ENCODE peak calls at places on chromosomes 4 and X, in six cellular contexts. K is IMR-90, U is HepG2, V is K562, H is GM12878, O is A549. A is an unnamed sample.

GRCh38 chrX:48466696-48467095 is 3.4 kb downstream of the SLC38A5 start:
- DNase-seq in K (no peak), U (no peak), V (peak), H (no peak), O (no peak), A (no peak)

GRCh38 chr4:40423735-40424134 is 88.6 kb downstream of the CHRNA9 start:
- DNase-seq in K (peak), U (no peak), V (no peak), H (no peak), O (no peak), A (no peak)

GRCh38 chr4:20426028-20426427 is 174.3 kb downstream of the SLIT2 start:
- DNase-seq in K (no peak), U (no peak), V (no peak), H (no peak), O (no peak), A (no peak)

GRCh38 chrX:102085706-102086105 is 39.8 kb upstream of the TCEAL2 start:
- DNase-seq in K (no peak), U (no peak), V (no peak), H (no peak), O (no peak), A (no peak)

GRCh38 chr4:75612306-75612705 is 18.0 kb downstream of the CDKL2 start:
- DNase-seq in K (no peak), U (no peak), V (no peak), H (no peak), O (no peak), A (no peak)

GRCh38 chr4:7973545-7973981 is 33.9 kb upstream of the AFAP1 start:
- DNase-seq in K (peak), U (no peak), V (no peak), H (no peak), O (no peak), A (no peak)

GRCh38 chrX:13690836-13691235 is 1.9 kb downstream of the RAB9A start:
- DNase-seq in K (no peak), U (no peak), V (no peak), H (no peak), O (no peak), A (no peak)

GRCh38 chrX:93580634-93581033 is 92.7 kb downstream of the NAP1L3 start:
- DNase-seq in K (no peak), U (no peak), V (no peak), H (no peak), O (no peak), A (no peak)

GRCh38 chr4:99868126-99868596 is 26.1 kb downstream of the LAMTOR3 start:
- DNase-seq in K (peak), U (no peak), V (no peak), H (no peak), O (no peak), A (no peak)

GRCh38 chrX:123731258-123731986 is 1.4 kb downstream of the THOC2 start:
- DNase-seq in K (peak), U (no peak), V (peak), H (no peak), O (peak), A (peak)

GRCh38 chr4:95129708-95130343 is 372.1 kb downstream of the BMPR1B start:
- DNase-seq in K (peak), U (no peak), V (peak), H (no peak), O (peak), A (peak)

GRCh38 chr4:183403486-183403885 is 41.0 kb upstream of the CDKN2AIP start:
- DNase-seq in K (no peak), U (no peak), V (no peak), H (no peak), O (no peak), A (no peak)

GRCh38 chr4:25783943-25784342 is 78.8 kb downstream of the SEL1L3 start:
- DNase-seq in K (no peak), U (no peak), V (no peak), H (no peak), O (no peak), A (no peak)

GRCh38 chrX:28586891-28587635 is at the start of gene IL1RAPL1:
- DNase-seq in K (peak), U (no peak), V (no peak), H (no peak), O (peak), A (peak)

GRCh38 chr4:3082915-3083515 is 8.5 kb downstream of the HTT start:
- DNase-seq in K (no peak), U (no peak), V (peak), H (no peak), O (no peak), A (no peak)

GRCh38 chrX:110791206-110791605 is 4.4 kb downstream of the CHRDL1 start:
- DNase-seq in K (no peak), U (no peak), V (no peak), H (no peak), O (no peak), A (no peak)

GRCh38 chrX:110795645-110796510 is at the start of gene CHRDL1:
- DNase-seq in K (no peak), U (no peak), V (no peak), H (no peak), O (peak), A (peak)

DNA sequence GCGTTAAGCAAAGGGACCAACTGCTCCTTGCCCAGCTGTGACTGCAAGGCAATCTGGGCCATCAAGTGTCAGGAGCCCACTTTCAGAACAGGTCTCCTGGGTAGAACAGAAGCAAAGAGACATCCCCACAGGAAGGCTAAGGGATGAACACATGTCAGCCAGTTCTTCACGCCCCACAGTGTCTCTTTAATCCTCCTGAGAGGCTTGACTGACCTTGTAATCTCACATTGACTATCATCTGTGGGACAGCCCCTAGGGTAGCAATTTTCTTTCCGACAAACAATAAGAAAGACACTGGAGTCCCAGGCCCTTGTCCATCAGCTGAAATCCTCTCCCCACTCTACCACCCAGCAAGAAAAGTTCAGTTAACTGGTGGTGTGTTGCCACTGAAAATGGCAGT is 1.0 kb downstream of the CHRDL1 start:
- DNase-seq in K (no peak), U (no peak), V (no peak), H (no peak), O (no peak), A (no peak)
- TF ChIP-seq BHLHE40 in K (no peak), U (no peak), V (no peak), H (no peak), O (no peak), A (no peak)

GRCh38 chr4:142817442-142817841 is 28.7 kb downstream of the INPP4B start:
- DNase-seq in K (peak), U (no peak), V (no peak), H (no peak), O (no peak), A (no peak)
- TF ChIP-seq BHLHE40 in K (peak), U (no peak), V (no peak), H (no peak), O (no peak), A (no peak)

DNA sequence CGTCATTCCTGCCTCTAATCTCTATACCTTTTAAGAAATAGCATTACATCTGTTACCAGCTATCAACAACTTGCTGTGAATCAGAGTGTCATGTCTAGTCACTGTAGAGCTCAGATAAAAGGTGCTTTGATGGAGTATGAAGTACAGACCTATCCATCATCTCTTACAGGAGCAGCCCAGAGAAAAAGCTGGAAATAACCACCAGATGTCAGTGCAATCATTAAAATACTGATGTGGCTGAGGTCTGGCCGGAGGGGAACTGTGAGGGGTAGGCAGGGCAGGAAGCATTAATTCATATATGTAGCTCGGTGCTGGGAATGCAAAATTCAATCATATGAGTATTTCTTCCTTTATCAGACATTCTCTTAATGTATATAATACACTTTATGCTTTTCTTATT is 100.6 kb downstream of the AKAP4 start:
- DNase-seq in K (no peak), U (peak), V (peak), H (no peak), O (peak), A (peak)
- TF ChIP-seq BHLHE40 in K (no peak), U (no peak), V (no peak), H (no peak), O (no peak), A (no peak)

GRCh38 chr4:121448231-121448630 is 67.4 kb upstream of the QRFPR start:
- DNase-seq in K (no peak), U (peak), V (no peak), H (no peak), O (no peak), A (no peak)
- TF ChIP-seq BHLHE40 in K (no peak), U (no peak), V (no peak), H (no peak), O (no peak), A (no peak)